ENCODE peak calls at places on chromosomes 6 and 20, in seven cellular contexts. P is hypothalamus; N is DMS 273 treated with DMSO at 0.1 percent for 48 hours; M is activated CD4-positive, alpha-beta T cell treated with anti-CD3 and anti-CD28 coated beads for 48 hours; U is brain microvascular endothelial cell; W is NCI-H69; Y is tibial nerve. K is an unnamed sample.

GRCh38 chr20:32358883-32359632 is 927 bp downstream of the ASXL1 start:
- DNase-seq in P (peak), N (no peak), M (peak), U (peak), W (peak), Y (peak), K (peak)

GRCh38 chr6:26195376-26195923 is 108.2 kb downstream of the HFE start:
- DNase-seq in P (peak), N (no peak), M (peak), U (peak), W (peak), Y (peak), K (peak)

GRCh38 chr20:58113706-58114105 is 114.7 kb downstream of the ANKRD60 start:
- DNase-seq in P (no peak), N (no peak), M (no peak), U (no peak), W (peak), Y (no peak), K (peak)

GRCh38 chr20:25254986-25255680 is 7.2 kb downstream of the PYGB start:
- DNase-seq in P (peak), N (no peak), M (no peak), U (no peak), W (no peak), Y (no peak), K (no peak)

GRCh38 chr6:137933696-137934095 is 66.6 kb downstream of the TNFAIP3 start:
- DNase-seq in P (peak), N (no peak), M (no peak), U (no peak), W (no peak), Y (peak), K (peak)

GRCh38 chr6:151254451-151255081 is 14.8 kb downstream of the AKAP12 start:
- DNase-seq in P (no peak), N (no peak), M (no peak), U (peak), W (no peak), Y (no peak), K (no peak)

GRCh38 chr20:41038878-41039404 is 10.3 kb downstream of the TOP1 start:
- DNase-seq in P (no peak), N (no peak), M (no peak), U (no peak), W (no peak), Y (no peak), K (no peak)

GRCh38 chr6:149045404-149045803 is 272.1 kb upstream of the TAB2 start:
- DNase-seq in P (no peak), N (no peak), M (peak), U (no peak), W (peak), Y (no peak), K (no peak)

GRCh38 chr6:151402228-151402627 is 10.9 kb upstream of the ZBTB2 start:
- DNase-seq in P (no peak), N (no peak), M (no peak), U (no peak), W (no peak), Y (no peak), K (no peak)

GRCh38 chr6:121771937-121772717 is 336.7 kb downstream of the GJA1 start:
- DNase-seq in P (no peak), N (no peak), M (no peak), U (no peak), W (peak), Y (no peak), K (no peak)

GRCh38 chr6:71410164-71410566 is 121.6 kb downstream of the OGFRL1 start:
- DNase-seq in P (no peak), N (no peak), M (no peak), U (no peak), W (no peak), Y (no peak), K (no peak)

GRCh38 chr6:22906091-22906549 is 336.8 kb downstream of the HDGFL1 start:
- DNase-seq in P (no peak), N (no peak), M (no peak), U (peak), W (peak), Y (no peak), K (no peak)